ENCODE peak calls at places on chromosomes 3 and 15, in four cellular contexts. H, I, A and E are unnamed samples.

GRCh38 chr3:52873433-52874159 is 23.8 kb downstream of the STIMATE start:
- DNase-seq in H (no peak), I (no peak), A (no peak), E (no peak)

GRCh38 chr15:85443593-85444328 is 63.4 kb downstream of the AKAP13 start:
- DNase-seq in H (no peak), I (no peak), A (peak; percentile 50), E (no peak)

GRCh38 chr3:146250449-146251382 is at the start of gene PLSCR4:
- DNase-seq in H (no peak), I (peak; percentile 6), A (no peak), E (peak; percentile 29)

GRCh38 chr3:194255252-194256039 is 95.7 kb downstream of the CPN2 start:
- DNase-seq in H (no peak), I (no peak), A (peak; percentile 29), E (no peak)

GRCh38 chr15:50109086-50109987 is 9.7 kb downstream of the ATP8B4 start:
- DNase-seq in H (no peak), I (no peak), A (no peak), E (no peak)

GRCh38 chr3:128555098-128555825 is 62.3 kb upstream of the GATA2 start:
- DNase-seq in H (no peak), I (no peak), A (no peak), E (no peak)

GRCh38 chr3:123143669-123144411 is 57.9 kb upstream of the SEC22A start:
- DNase-seq in H (no peak), I (no peak), A (no peak), E (no peak)

GRCh38 chr3:30289324-30289723 is 317.1 kb upstream of the TGFBR2 start:
- DNase-seq in H (no peak), I (no peak), A (no peak), E (no peak)

GRCh38 chr3:45041666-45042065 is 15.6 kb downstream of the CLEC3B start:
- DNase-seq in H (no peak), I (no peak), A (no peak), E (no peak)

GRCh38 chr3:154275965-154276364 is 48.3 kb downstream of the DHX36 start:
- DNase-seq in H (no peak), I (peak; percentile 15), A (no peak), E (no peak)

GRCh38 chr3:96991812-96992211 is 177.4 kb downstream of the EPHA6 start:
- DNase-seq in H (no peak), I (no peak), A (no peak), E (no peak)

GRCh38 chr15:88454867-88455810 is 12.0 kb downstream of the MRPL46 start:
- DNase-seq in H (no peak), I (peak; percentile 80), A (peak; percentile 15), E (peak; percentile 39)

GRCh38 chr3:42476225-42477160 is 25.9 kb upstream of the VIPR1 start:
- DNase-seq in H (no peak), I (peak; percentile 78), A (no peak), E (no peak)

GRCh38 chr3:62180514-62180913 is 192.8 kb downstream of the FEZF2 start:
- DNase-seq in H (no peak), I (no peak), A (no peak), E (no peak)

GRCh38 chr3:160883373-160883772 is 127.3 kb downstream of the PPM1L start:
- DNase-seq in H (no peak), I (no peak), A (no peak), E (no peak)

GRCh38 chr15:66772604-66772966 is 70.5 kb downstream of the SMAD6 start:
- DNase-seq in H (no peak), I (no peak), A (no peak), E (no peak)

GRCh38 chr15:61946778-61947177 is 113.5 kb downstream of the VPS13C start:
- DNase-seq in H (no peak), I (no peak), A (no peak), E (no peak)

GRCh38 chr3:39189648-39190269 is 2.6 kb downstream of the XIRP1 start:
- DNase-seq in H (no peak), I (peak; percentile 89), A (peak; percentile 65), E (peak; percentile 56)

GRCh38 chr3:180855956-180856355 is 56.5 kb upstream of the FXR1 start:
- DNase-seq in H (no peak), I (peak; percentile 64), A (no peak), E (no peak)

GRCh38 chr3:157142315-157142714 is 17.6 kb downstream of the CCNL1 start:
- DNase-seq in H (no peak), I (no peak), A (no peak), E (no peak)

GRCh38 chr15:101026686-101027272 is 107.6 kb downstream of the LRRK1 start:
- DNase-seq in H (no peak), I (no peak), A (no peak), E (peak; percentile 0)

GRCh38 chr3:39150803-39151631 is 2.4 kb downstream of the CSRNP1 start:
- DNase-seq in H (no peak), I (peak; percentile 84), A (no peak), E (no peak)

GRCh38 chr15:37931321-37931720 is 3.1 kb upstream of the TMCO5A start:
- DNase-seq in H (no peak), I (no peak), A (no peak), E (no peak)

GRCh38 chr15:90231028-90232017 is 2.4 kb downstream of the CIB1 start:
- DNase-seq in H (peak; percentile 69), I (no peak), A (peak; percentile 88), E (no peak)

GRCh38 chr3:33879540-33879939 is 81.1 kb downstream of the PDCD6IP start:
- DNase-seq in H (no peak), I (no peak), A (no peak), E (no peak)

GRCh38 chr15:85761635-85762034 is 33.1 kb downstream of the KLHL25 start:
- DNase-seq in H (no peak), I (no peak), A (no peak), E (no peak)

GRCh38 chr3:132342183-132342582 is 25.0 kb downstream of the ACP3 start:
- DNase-seq in H (no peak), I (no peak), A (no peak), E (no peak)

GRCh38 chr3:129502641-129503386 is 25.6 kb upstream of the RHO start:
- DNase-seq in H (no peak), I (peak; percentile 91), A (no peak), E (no peak)